ENCODE peak calls at places on chromosomes 11 and 22, in six cellular contexts. K is left ventricle myocardium inferior, Y is Panc1, O is endothelial cell of umbilical vein, U is body of pancreas, C is H9. X is an unnamed sample. For H3K4me1, the result is how much of the 10 kb centered on the place peaks cover.

GRCh38 chr11:19393941-19394340 is 153.2 kb upstream of the E2F8 start:
- DNase-seq in K (no peak), Y (no peak), O (no peak), U (no peak), C (no peak), X (no peak)

GRCh38 chr11:116510166-116510565 is 262.6 kb downstream of the BUD13 start:
- DNase-seq in K (no peak), Y (no peak), O (no peak), U (no peak), C (no peak), X (no peak)

GRCh38 chr22:38193580-38193979 is 8.2 kb upstream of the MAFF start:
- DNase-seq in K (peak), Y (no peak), O (no peak), U (no peak), C (no peak), X (no peak)

GRCh38 chr11:17719028-17719939 is at the start of gene MYOD1:
- DNase-seq in K (no peak), Y (no peak), O (no peak), U (no peak), C (peak), X (no peak)

GRCh38 chr11:58787903-58788302 is 56.2 kb upstream of the GLYAT start:
- DNase-seq in K (no peak), Y (no peak), O (no peak), U (no peak), C (no peak), X (no peak)

GRCh38 chr11:124143034-124143433 is 27.8 kb downstream of the VWA5A start:
- DNase-seq in K (no peak), Y (no peak), O (no peak), U (no peak), C (no peak), X (no peak)

GRCh38 chr11:15937601-15938361 is 418.6 kb downstream of the SOX6 start:
- DNase-seq in K (no peak), Y (no peak), O (no peak), U (no peak), C (peak), X (no peak)

GRCh38 chr22:43587574-43587973 is 175.8 kb downstream of the MPPED1 start:
- DNase-seq in K (no peak), Y (no peak), O (no peak), U (no peak), C (no peak), X (no peak)

GRCh38 chr11:5808500-5809121 is at the start of gene OR52N2:
- DNase-seq in K (peak), Y (peak), O (peak), U (peak), C (peak), X (peak)

GRCh38 chr11:125114518-125114917 is 3.1 kb upstream of the TMEM218 start:
- DNase-seq in K (no peak), Y (no peak), O (no peak), U (no peak), C (peak), X (no peak)

GRCh38 chr22:26713823-26714449 is 56.5 kb downstream of the MIAT start:
- DNase-seq in K (no peak), Y (no peak), O (peak), U (no peak), C (no peak), X (no peak)

GRCh38 chr11:33636104-33636503 is 64.5 kb downstream of the C11orf91 start:
- DNase-seq in K (no peak), Y (no peak), O (no peak), U (no peak), C (no peak), X (no peak)

GRCh38 chr11:109735139-109735538 is 313.1 kb downstream of the C11orf87 start:
- DNase-seq in K (no peak), Y (no peak), O (no peak), U (no peak), C (no peak), X (no peak)

GRCh38 chr11:16356751-16357365 is 512 bp upstream of the SOX6 start:
- DNase-seq in K (peak), Y (no peak), O (no peak), U (peak), C (no peak), X (peak)

GRCh38 chr11:35618497-35619029 is 303 bp downstream of the FJX1 start:
- DNase-seq in K (peak), Y (no peak), O (no peak), U (peak), C (no peak), X (peak)

GRCh38 chr22:20436309-20437252 is 1.0 kb downstream of the SCARF2 start:
- DNase-seq in K (no peak), Y (no peak), O (peak), U (no peak), C (peak), X (peak)

GRCh38 chr11:104467414-104467813 is 303.5 kb upstream of the PDGFD start:
- DNase-seq in K (no peak), Y (no peak), O (no peak), U (no peak), C (no peak), X (no peak)

GRCh38 chr11:131978351-131978750 is 607.9 kb downstream of the NTM start:
- DNase-seq in K (no peak), Y (no peak), O (no peak), U (no peak), C (peak), X (no peak)

GRCh38 chr22:47592791-47593190 is 830.3 kb downstream of the TBC1D22A start:
- DNase-seq in K (no peak), Y (no peak), O (no peak), U (no peak), C (no peak), X (no peak)

GRCh38 chr11:82898242-82898641 is 2.0 kb downstream of the PRCP start:
- DNase-seq in K (no peak), Y (no peak), O (no peak), U (no peak), C (no peak), X (no peak)

GRCh38 chr11:121180183-121180582 is 79.1 kb downstream of the TECTA start:
- DNase-seq in K (no peak), Y (no peak), O (no peak), U (no peak), C (no peak), X (no peak)

GRCh38 chr22:38713921-38714320 is 8.2 kb downstream of the GTPBP1 start:
- DNase-seq in K (no peak), Y (no peak), O (no peak), U (no peak), C (no peak), X (no peak)

GRCh38 chr11:2554338-2555240 is 109.8 kb downstream of the KCNQ1 start:
- DNase-seq in K (peak), Y (no peak), O (no peak), U (peak), C (no peak), X (peak)

GRCh38 chr11:68763181-68763721 is 11.9 kb upstream of the TESMIN start:
- DNase-seq in K (no peak), Y (no peak), O (no peak), U (no peak), C (no peak), X (no peak)

GRCh38 chr11:90176069-90176468 is 41.6 kb downstream of the NAALAD2 start:
- DNase-seq in K (no peak), Y (no peak), O (peak), U (no peak), C (no peak), X (no peak)

GRCh38 chr11:67584881-67585873 is 1.6 kb downstream of the GSTP1 start:
- DNase-seq in K (no peak), Y (no peak), O (no peak), U (no peak), C (no peak), X (no peak)

GRCh38 chr11:116505466-116506247 is 267.1 kb downstream of the BUD13 start:
- DNase-seq in K (no peak), Y (no peak), O (no peak), U (no peak), C (no peak), X (no peak)

GRCh38 chr11:64624869-64625481 is 34.0 kb downstream of the SLC22A12 start:
- DNase-seq in K (no peak), Y (no peak), O (no peak), U (no peak), C (no peak), X (no peak)

GRCh38 chr11:86115542-86116385 is 46.9 kb upstream of the PICALM start:
- DNase-seq in K (no peak), Y (no peak), O (no peak), U (no peak), C (no peak), X (no peak)

GRCh38 chr11:94077568-94078293 is 50.9 kb upstream of the PANX1 start:
- DNase-seq in K (no peak), Y (no peak), O (peak), U (no peak), C (no peak), X (no peak)

GRCh38 chr11:34105079-34105956 is at the start of gene NAT10:
- DNase-seq in K (peak), Y (peak), O (peak), U (peak), C (peak), X (peak)

GRCh38 chr11:131579932-131580387 is 209.5 kb downstream of the NTM start:
- DNase-seq in K (no peak), Y (no peak), O (no peak), U (no peak), C (peak), X (no peak)

GRCh38 chr11:65606876-65607613 is 7.0 kb downstream of the MAP3K11 start:
- DNase-seq in K (peak), Y (no peak), O (peak), U (peak), C (peak), X (peak)

GRCh38 chr11:122478986-122479385 is 176.5 kb upstream of the UBASH3B start:
- DNase-seq in K (no peak), Y (no peak), O (no peak), U (no peak), C (no peak), X (no peak)

GRCh38 chr11:10285148-10285802 is 8.7 kb downstream of the SBF2 start:
- DNase-seq in K (no peak), Y (no peak), O (no peak), U (no peak), C (no peak), X (no peak)

DNA sequence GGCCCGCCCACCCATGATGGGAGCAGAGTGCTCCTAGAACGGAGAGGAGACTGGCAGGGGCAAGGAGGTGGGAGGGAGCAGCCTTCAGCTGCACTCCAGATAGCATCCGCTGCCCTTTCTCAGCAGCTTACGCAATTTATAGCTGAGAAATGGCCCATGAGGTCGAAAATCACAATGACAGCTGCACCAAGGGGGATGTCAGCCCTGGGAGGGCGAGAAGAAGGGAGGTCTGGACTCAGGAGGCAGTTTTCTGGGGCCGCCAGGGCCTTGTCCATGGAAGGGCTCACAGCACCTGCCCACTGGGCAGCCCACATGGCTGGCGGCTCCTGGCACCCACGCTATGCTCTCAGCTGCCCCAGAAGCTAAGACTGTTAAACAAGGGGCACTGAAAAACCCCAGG is 17.6 kb upstream of the MOB2 start:
- DNase-seq in K (peak), Y (no peak), O (no peak), U (no peak), C (no peak), X (peak)
- H3K4me1 ChIP-seq in K (half or more), Y (under half), O (under half), U (under half), C (under half), X (under half)

DNA sequence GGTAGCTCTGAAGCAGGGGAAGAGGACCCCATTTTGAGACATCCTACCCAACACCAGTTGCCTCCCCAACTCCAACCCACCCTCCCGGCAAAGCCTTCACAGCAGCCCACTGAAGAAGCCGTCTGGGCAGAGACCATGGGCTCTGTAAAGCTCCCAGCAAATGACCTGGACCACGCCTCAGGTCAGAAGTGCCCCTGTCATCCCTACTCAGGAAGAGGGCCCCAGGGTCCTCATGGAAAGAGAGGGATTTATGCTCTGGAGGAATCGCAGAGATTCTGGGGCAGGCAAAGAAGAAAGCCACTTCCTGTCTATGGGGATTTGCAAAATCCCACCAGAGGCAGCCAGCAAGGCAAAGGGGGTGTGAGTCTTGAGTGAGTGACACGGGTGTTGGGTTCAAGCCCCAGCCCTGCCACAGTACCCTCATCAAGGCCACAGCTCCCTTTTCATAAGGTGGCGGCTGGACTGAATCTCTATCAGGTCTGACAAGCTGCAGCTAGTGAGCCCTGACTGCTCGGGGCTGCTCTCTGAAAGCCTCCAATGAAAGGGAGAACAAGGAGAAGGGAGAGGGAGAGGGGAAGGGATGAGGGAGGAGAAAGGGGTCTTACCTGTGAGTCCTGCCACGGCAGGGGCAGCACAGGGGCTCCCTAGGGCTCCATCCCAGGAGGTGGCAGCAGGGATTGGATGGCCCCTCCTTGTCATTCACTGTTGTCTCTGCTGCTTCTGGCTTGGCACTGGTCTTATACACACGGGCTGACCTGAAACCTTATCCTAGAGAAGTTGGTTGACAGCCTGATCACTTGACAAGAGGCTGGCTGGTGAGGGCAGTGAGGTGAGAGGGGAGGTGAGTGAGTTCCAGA is at the start of gene UCP3:
- DNase-seq in K (no peak), Y (no peak), O (no peak), U (no peak), C (no peak), X (no peak)
- H3K4me1 ChIP-seq in K (half or more), Y (under half), O (under half), U (under half), C (under half), X (under half)

GRCh38 chr22:30262917-30263741 is 3.5 kb downstream of the OSM start:
- DNase-seq in K (peak), Y (no peak), O (peak), U (peak), C (peak), X (peak)

GRCh38 chr22:30260276-30260675 is 6.4 kb downstream of the OSM start:
- DNase-seq in K (no peak), Y (no peak), O (no peak), U (no peak), C (no peak), X (no peak)

GRCh38 chr22:30261134-30261533 is 5.5 kb downstream of the OSM start:
- DNase-seq in K (no peak), Y (no peak), O (no peak), U (no peak), C (no peak), X (no peak)

GRCh38 chr22:30262112-30262511 is 4.5 kb downstream of the OSM start:
- DNase-seq in K (no peak), Y (no peak), O (no peak), U (no peak), C (no peak), X (no peak)

GRCh38 chr22:30260682-30261081 is 6.0 kb downstream of the OSM start:
- DNase-seq in K (no peak), Y (no peak), O (no peak), U (no peak), C (no peak), X (no peak)
- H3K4me1 ChIP-seq in K (under half), Y (under half), O (under half), U (under half), C (under half), X (under half)

GRCh38 chr22:24148586-24148985 is 32.7 kb upstream of the SUSD2 start:
- DNase-seq in K (no peak), Y (no peak), O (no peak), U (no peak), C (no peak), X (no peak)
- H3K4me1 ChIP-seq in K (half or more), Y (under half), O (under half), U (under half), C (under half), X (under half)